ENCODE peak calls at places on chromosomes 7 and 10, in seven cellular contexts. G is thyroid gland, B is ovary, I is heart left ventricle, V is tibial nerve, A is GM12878, P is vagina. Q is an unnamed sample.

GRCh38 chr7:42493436-42494198 is 256.6 kb upstream of the GLI3 start:
- DNase-seq in V (peak), I (peak), B (peak), G (peak), A (no peak), P (no peak), Q (no peak)

GRCh38 chr7:44606341-44607140 is at the start of gene OGDH:
- DNase-seq in B (peak), A (peak), V (peak), I (peak), G (peak), P (peak), Q (peak)

GRCh38 chr7:48246073-48246472 is 74.8 kb downstream of the ABCA13 start:
- DNase-seq in G (peak), A (peak), V (no peak), I (no peak), B (no peak), P (no peak), Q (no peak)

GRCh38 chr10:1577371-1577770 is 160.0 kb downstream of the ADARB2 start:
- DNase-seq in G (no peak), V (no peak), B (no peak), P (no peak), I (peak), A (no peak), Q (no peak)

GRCh38 chr7:122100021-122100420 is 44.0 kb downstream of the AASS start:
- DNase-seq in G (no peak), B (no peak), V (no peak), A (no peak), I (no peak), P (no peak), Q (no peak)

GRCh38 chr7:81029523-81029922 is 110.7 kb upstream of the SEMA3C start:
- DNase-seq in I (no peak), P (no peak), V (no peak), B (no peak), A (no peak), G (no peak), Q (no peak)

GRCh38 chr10:62183442-62183841 is 85.2 kb downstream of the RTKN2 start:
- DNase-seq in I (no peak), A (peak), B (no peak), V (no peak), G (no peak), P (no peak), Q (no peak)

GRCh38 chr10:62992145-62992721 is 140.9 kb upstream of the NRBF2 start:
- DNase-seq in G (peak), P (no peak), B (no peak), V (no peak), A (peak), I (no peak), Q (no peak)

GRCh38 chr7:99947608-99948007 is 18.2 kb upstream of the GJC3 start:
- DNase-seq in G (no peak), I (no peak), V (no peak), A (no peak), P (no peak), B (no peak), Q (no peak)

GRCh38 chr7:107725138-107725740 is 18.7 kb upstream of the CBLL1 start:
- DNase-seq in G (peak), I (no peak), V (no peak), P (no peak), A (peak), B (peak), Q (no peak)

GRCh38 chr10:58291538-58292174 is 22.7 kb downstream of the CISD1 start:
- DNase-seq in G (no peak), B (no peak), I (no peak), P (no peak), V (no peak), A (no peak), Q (no peak)

GRCh38 chr10:91409069-91409868 is 875 bp upstream of the HECTD2 start:
- DNase-seq in I (peak), G (peak), V (peak), P (no peak), B (peak), A (no peak), Q (peak)

GRCh38 chr7:22858274-22858639 is 35.6 kb upstream of the TOMM7 start:
- DNase-seq in P (no peak), B (no peak), V (no peak), G (no peak), A (no peak), I (no peak), Q (no peak)

GRCh38 chr7:141864765-141865447 is 23.6 kb upstream of the PRSS37 start:
- DNase-seq in B (no peak), I (no peak), V (no peak), A (no peak), P (no peak), G (no peak), Q (no peak)

GRCh38 chr10:4224178-4224577 is 439.2 kb upstream of the KLF6 start:
- DNase-seq in G (no peak), A (no peak), V (no peak), P (no peak), B (no peak), I (no peak), Q (no peak)

GRCh38 chr7:27868117-27868516 is 128.2 kb downstream of the TAX1BP1 start:
- DNase-seq in V (no peak), I (no peak), P (no peak), B (no peak), G (no peak), A (no peak), Q (no peak)

GRCh38 chr10:129426670-129427069 is 40.4 kb upstream of the MGMT start:
- DNase-seq in G (no peak), B (no peak), V (no peak), A (no peak), I (no peak), P (peak), Q (no peak)

GRCh38 chr7:265998-266850 is 23.7 kb upstream of the FOXL3 start:
- DNase-seq in A (no peak), G (no peak), P (no peak), B (no peak), I (peak), V (peak), Q (no peak)

GRCh38 chr7:98365863-98366561 is 34.9 kb downstream of the BAIAP2L1 start:
- DNase-seq in B (no peak), G (no peak), V (no peak), I (peak), A (no peak), P (no peak), Q (no peak)

GRCh38 chr10:124688889-124689670 is 55.1 kb downstream of the FAM53B start:
- DNase-seq in V (no peak), A (peak), B (no peak), P (no peak), I (no peak), G (no peak), Q (no peak)

GRCh38 chr7:157587051-157587450 is 250.2 kb downstream of the DNAJB6 start:
- DNase-seq in V (no peak), P (no peak), I (peak), A (no peak), G (no peak), B (no peak), Q (no peak)

GRCh38 chr7:148916186-148916585 is 32.1 kb upstream of the EZH2 start:
- DNase-seq in G (no peak), V (no peak), P (no peak), B (no peak), I (no peak), A (no peak), Q (no peak)

GRCh38 chr10:92845926-92846325 is 2.4 kb upstream of the EXOC6 start:
- DNase-seq in V (no peak), G (no peak), A (no peak), P (no peak), I (no peak), B (no peak), Q (no peak)

GRCh38 chr7:116087291-116087690 is 56.7 kb upstream of the TFEC start:
- DNase-seq in V (no peak), A (no peak), I (no peak), P (no peak), B (no peak), G (no peak), Q (no peak)

GRCh38 chr7:909358-910329 is 33.3 kb downstream of the GET4 start:
- DNase-seq in V (peak), A (no peak), G (peak), P (no peak), B (peak), I (peak), Q (no peak)

GRCh38 chr10:49387029-49387428 is 8.9 kb downstream of the DRGX start:
- DNase-seq in B (no peak), G (no peak), A (no peak), I (no peak), P (no peak), V (no peak), Q (no peak)

GRCh38 chr7:98553666-98554065 is 63.4 kb upstream of the NPTX2 start:
- DNase-seq in I (no peak), G (no peak), B (no peak), P (no peak), V (no peak), A (no peak), Q (no peak)

GRCh38 chr7:105097619-105098018 is 83.6 kb downstream of the KMT2E start:
- DNase-seq in A (no peak), I (no peak), V (no peak), P (no peak), B (no peak), G (no peak), Q (no peak)

GRCh38 chr7:163971-164881 is 28.1 kb upstream of the FAM20C start:
- DNase-seq in A (no peak), I (peak), V (no peak), G (no peak), B (no peak), P (no peak), Q (no peak)

GRCh38 chr10:45439873-45440272 is 65.9 kb downstream of the ALOX5 start:
- DNase-seq in V (no peak), P (no peak), A (no peak), B (no peak), I (no peak), G (no peak), Q (no peak)

GRCh38 chr7:34445653-34446052 is 212.4 kb upstream of the NPSR1 start:
- DNase-seq in P (no peak), A (no peak), I (no peak), B (no peak), V (no peak), G (no peak), Q (no peak)

GRCh38 chr7:96526492-96526891 is 183.2 kb downstream of the SEM1 start:
- DNase-seq in B (no peak), G (no peak), V (no peak), P (no peak), I (no peak), A (no peak), Q (no peak)

GRCh38 chr10:92844746-92845145 is 3.6 kb upstream of the EXOC6 start:
- DNase-seq in A (no peak), G (no peak), V (no peak), P (no peak), B (no peak), I (no peak), Q (no peak)

GRCh38 chr10:69217119-69217754 is 2.9 kb upstream of the HKDC1 start:
- DNase-seq in P (no peak), I (no peak), V (no peak), A (no peak), G (no peak), B (no peak), Q (no peak)

GRCh38 chr10:69214666-69215131 is 5.4 kb upstream of the HKDC1 start:
- DNase-seq in I (no peak), A (no peak), B (no peak), P (no peak), G (no peak), V (no peak), Q (no peak)

GRCh38 chr10:69215405-69216176 is 4.5 kb upstream of the HKDC1 start:
- DNase-seq in A (no peak), B (no peak), I (no peak), V (no peak), G (no peak), P (no peak), Q (no peak)

GRCh38 chr10:69218831-69219230 is 1.3 kb upstream of the HKDC1 start:
- DNase-seq in V (no peak), G (no peak), A (no peak), P (no peak), I (no peak), B (no peak), Q (no peak)

GRCh38 chr10:69216577-69217118 is 3.5 kb upstream of the HKDC1 start:
- DNase-seq in A (no peak), I (no peak), G (no peak), V (no peak), P (no peak), B (no peak), Q (no peak)
- TF ChIP-seq POLR2A in A (no peak), I (no peak), G (no peak), V (no peak), P (no peak), B (no peak), Q (no peak)

DNA sequence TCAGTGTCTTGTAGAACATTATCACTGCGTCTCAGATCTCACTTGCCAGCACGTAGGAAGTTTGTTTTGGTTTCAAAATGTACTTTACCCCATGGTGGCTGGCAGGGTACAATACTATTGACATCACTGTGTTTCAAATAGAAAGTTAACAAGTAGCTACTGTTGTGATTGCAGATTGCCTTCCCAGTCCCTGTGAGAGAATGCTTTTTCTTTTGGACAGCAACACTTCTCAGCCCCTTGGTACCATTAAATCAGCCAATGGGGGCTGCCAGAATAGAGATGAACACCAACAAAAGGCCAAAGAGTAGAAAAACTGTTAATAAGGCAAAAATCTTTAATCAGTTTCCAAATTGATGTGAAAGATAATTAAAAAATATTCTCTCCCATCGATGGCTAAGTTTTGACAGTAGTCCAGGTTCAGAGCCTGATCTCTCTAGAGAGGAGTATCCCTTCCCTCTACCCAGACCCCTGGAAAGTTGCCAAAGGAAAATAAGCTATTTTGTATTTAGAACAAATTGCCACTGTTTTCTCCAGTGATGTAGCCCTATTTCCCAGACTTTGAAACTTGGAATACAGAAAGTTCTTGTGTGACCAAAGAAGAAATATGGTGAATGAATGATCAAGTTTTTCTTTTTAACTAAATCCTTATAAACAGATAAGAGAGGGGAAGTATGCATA is 34.9 kb downstream of the SMNDC1 start:
- DNase-seq in I (no peak), A (no peak), B (no peak), G (peak), P (no peak), V (no peak), Q (no peak)
- H3K4me3 ChIP-seq in I (peak), A (no peak), B (no peak), G (no peak), P (peak), V (peak), Q (no peak)

GRCh38 chr10:67663449-67664087 is 32.4 kb downstream of the CTNNA3 start:
- DNase-seq in B (no peak), A (no peak), I (no peak), V (no peak), P (no peak), G (no peak), Q (no peak)

GRCh38 chr10:67662415-67662814 is 33.6 kb downstream of the CTNNA3 start:
- DNase-seq in A (no peak), G (no peak), I (no peak), V (no peak), B (no peak), P (no peak), Q (no peak)

GRCh38 chr10:67657775-67658174 is 38.2 kb downstream of the CTNNA3 start:
- DNase-seq in I (no peak), A (no peak), V (no peak), G (no peak), P (no peak), B (no peak), Q (no peak)

GRCh38 chr10:67664936-67665335 is 31.1 kb downstream of the CTNNA3 start:
- DNase-seq in A (no peak), I (no peak), G (no peak), V (no peak), P (no peak), B (no peak), Q (no peak)

DNA sequence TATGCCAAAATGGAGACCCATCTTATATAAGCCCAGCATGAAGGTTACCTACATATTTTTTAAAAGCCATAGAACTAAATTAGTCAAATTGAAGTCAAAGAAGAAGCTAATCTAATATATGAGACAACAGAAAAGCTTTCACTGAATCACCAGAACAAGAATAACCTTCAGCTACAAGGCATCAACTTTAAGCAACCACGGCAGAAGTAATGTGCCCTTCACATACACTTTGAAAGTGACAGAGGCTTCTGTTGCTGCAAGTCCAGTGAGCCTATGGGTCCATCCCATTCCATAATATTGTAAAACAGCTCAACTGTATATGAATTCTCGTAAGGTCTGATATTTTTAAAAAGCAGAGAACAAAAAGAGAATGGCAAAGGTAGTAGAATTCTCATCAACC is 36.5 kb downstream of the CTNNA3 start:
- DNase-seq in V (no peak), B (no peak), A (no peak), P (no peak), I (no peak), G (no peak), Q (no peak)
- H3K27ac ChIP-seq in V (peak), B (no peak), A (no peak), P (no peak), I (peak), G (no peak), Q (no peak)

GRCh38 chr10:70146489-70147488 is at the start of gene TYSND1:
- DNase-seq in V (peak), A (peak), P (no peak), B (peak), I (peak), G (peak), Q (peak)
- TF ChIP-seq POLR2A in V (peak), A (peak), P (no peak), B (peak), I (peak), G (peak), Q (peak)

DNA sequence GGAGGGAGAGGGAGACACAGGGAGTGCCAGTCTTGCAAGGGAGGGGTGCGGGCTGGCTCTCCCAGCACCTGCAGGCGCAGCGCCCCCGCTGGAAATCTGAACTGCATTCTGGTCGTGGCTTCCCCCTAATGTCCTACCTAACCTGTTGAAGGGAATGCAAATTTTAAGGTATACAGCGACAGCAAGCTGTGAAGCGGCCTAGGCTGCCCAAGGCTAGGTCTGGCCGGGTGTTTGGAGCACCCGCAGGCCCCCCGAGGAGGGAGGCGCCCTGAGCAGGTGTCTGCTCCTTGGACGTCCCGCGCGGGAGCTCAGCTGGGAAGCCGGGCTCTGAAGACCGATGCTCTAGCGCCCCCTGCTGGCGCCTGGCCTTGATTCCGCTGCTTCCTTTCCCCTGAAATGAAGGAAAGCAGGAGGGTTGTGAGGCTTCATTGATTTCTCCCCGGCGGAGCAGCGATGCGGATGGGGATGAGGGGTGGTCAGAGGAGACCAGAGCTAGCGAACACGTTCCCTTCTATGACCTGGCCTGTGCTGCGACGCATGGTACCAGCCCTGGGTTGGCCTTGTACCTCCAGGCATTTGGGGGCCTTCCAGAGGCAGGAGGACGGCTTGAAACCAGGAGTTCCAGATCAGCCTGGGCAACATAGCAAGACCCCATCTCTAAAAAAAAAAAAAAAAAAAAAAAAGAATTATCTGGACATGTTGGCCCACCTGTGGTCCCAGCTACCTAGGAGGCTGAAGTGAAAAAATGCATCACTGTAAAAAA is 601.3 kb downstream of the GALNT17 start:
- DNase-seq in I (peak), P (no peak), A (no peak), V (peak), B (peak), G (peak), Q (no peak)
- H3K4me3 ChIP-seq in I (no peak), P (no peak), A (no peak), V (no peak), B (peak), G (no peak), Q (no peak)

DNA sequence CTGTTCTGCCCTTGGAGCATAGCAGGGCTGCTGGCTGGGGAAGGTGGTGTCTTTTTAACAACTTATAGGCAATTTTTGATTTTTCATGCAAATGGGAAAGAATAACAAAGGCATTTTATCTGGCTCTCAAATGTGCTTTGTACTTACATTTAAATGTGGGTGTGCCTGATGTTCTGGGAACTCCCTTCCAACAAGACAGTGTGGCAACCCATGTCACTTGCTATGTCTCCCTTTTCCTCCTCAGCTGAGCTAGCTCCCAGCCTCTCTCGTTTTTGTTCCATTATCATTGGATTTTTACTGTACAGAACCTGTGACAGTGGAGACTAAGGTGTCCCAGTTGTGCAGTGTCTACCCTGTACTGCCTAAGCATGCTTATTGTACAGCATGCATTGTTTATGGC is 93.5 kb upstream of the PDCD4 start:
- DNase-seq in V (no peak), A (no peak), P (no peak), B (no peak), I (no peak), G (no peak), Q (no peak)
- H3K27ac ChIP-seq in V (no peak), A (no peak), P (no peak), B (no peak), I (peak), G (no peak), Q (no peak)

GRCh38 chr10:101029520-101030309 is 1.2 kb downstream of the PDZD7 start:
- DNase-seq in A (no peak), P (no peak), V (no peak), G (no peak), B (peak), I (no peak), Q (no peak)

GRCh38 chr10:101030492-101031127 is 319 bp downstream of the PDZD7 start:
- DNase-seq in V (no peak), G (no peak), P (no peak), B (no peak), A (no peak), I (no peak), Q (no peak)

GRCh38 chr10:101032637-101033201 is 1.7 kb downstream of the SFXN3 start:
- DNase-seq in I (peak), P (no peak), A (no peak), G (peak), B (peak), V (no peak), Q (no peak)

GRCh38 chr10:101031796-101032636 is 982 bp downstream of the SFXN3 start:
- DNase-seq in P (no peak), V (peak), I (peak), A (no peak), B (peak), G (peak), Q (no peak)

GRCh38 chr10:101031128-101031795 is at the start of the genes PDZD7 and SFXN3:
- DNase-seq in G (peak), P (no peak), A (peak), I (peak), B (peak), V (peak), Q (peak)
- TF ChIP-seq POLR2A in G (peak), P (no peak), A (no peak), I (peak), B (peak), V (peak), Q (no peak)